ENCODE peak calls at places on chromosomes 12 and 14, in seven cellular contexts. U is NCI-H1092, Y is hepatic stellate cell, L is DMS153, Z is GM06990, Q is K562, D is midbrain. E is an unnamed sample.

GRCh38 chr14:102323102-102323501 is 3.6 kb downstream of the ZNF839 start:
- DNase-seq in Y (peak), L (no peak), D (peak), Q (no peak), Z (no peak), U (peak), E (peak)

GRCh38 chr14:100155049-100155621 is 4.3 kb downstream of the DEGS2 start:
- DNase-seq in D (no peak), Q (peak), L (no peak), U (no peak), Z (no peak), Y (no peak), E (peak)

GRCh38 chr12:108875682-108876361 is 4.1 kb upstream of the DAO start:
- DNase-seq in D (no peak), Y (no peak), Z (no peak), Q (no peak), L (no peak), U (no peak), E (no peak)

GRCh38 chr12:79689477-79690155 is 1.1 kb downstream of the PAWR start:
- DNase-seq in Y (peak), L (peak), Q (no peak), D (peak), Z (peak), U (no peak), E (no peak)

GRCh38 chr12:68148261-68148951 is 11.1 kb downstream of the IFNG start:
- DNase-seq in L (no peak), D (no peak), Z (no peak), Y (no peak), Q (no peak), U (no peak), E (no peak)

GRCh38 chr12:4934651-4935050 is 24.9 kb downstream of the KCNA1 start:
- DNase-seq in Y (no peak), Z (no peak), Q (no peak), L (peak), U (no peak), D (no peak), E (no peak)

GRCh38 chr12:83709899-83710298 is 1023.2 kb downstream of the TMTC2 start:
- DNase-seq in U (no peak), D (no peak), Q (no peak), Z (no peak), L (no peak), Y (no peak), E (no peak)

GRCh38 chr14:52061890-52062289 is 7.0 kb downstream of the NID2 start:
- DNase-seq in Z (no peak), L (no peak), Y (no peak), U (no peak), Q (no peak), D (no peak), E (no peak)

GRCh38 chr14:73266317-73266716 is 29.0 kb downstream of the PAPLN start:
- DNase-seq in D (no peak), Y (no peak), Z (no peak), L (no peak), U (no peak), Q (no peak), E (no peak)

GRCh38 chr14:69684461-69685183 is 73.2 kb downstream of the SUSD6 start:
- DNase-seq in L (no peak), D (no peak), Z (no peak), Y (no peak), U (no peak), Q (no peak), E (no peak)

GRCh38 chr14:69711065-69711464 is 55.9 kb upstream of the SRSF5 start:
- DNase-seq in U (peak), D (no peak), L (peak), Z (no peak), Q (no peak), Y (no peak), E (no peak)

GRCh38 chr12:125493704-125494308 is 428.6 kb downstream of the AACS start:
- DNase-seq in U (no peak), L (no peak), Z (no peak), D (no peak), Y (no peak), Q (no peak), E (no peak)

GRCh38 chr14:68593806-68594536 is 198.9 kb downstream of the ZFP36L1 start:
- DNase-seq in Y (no peak), U (no peak), Q (no peak), Z (no peak), D (no peak), L (no peak), E (no peak)

GRCh38 chr12:53578783-53579182 is 47.4 kb downstream of the ATF7 start:
- DNase-seq in L (no peak), U (no peak), Q (no peak), Y (no peak), D (no peak), Z (no peak), E (no peak)

GRCh38 chr12:31406345-31406744 is 80.4 kb upstream of the SINHCAF start:
- DNase-seq in L (no peak), U (no peak), Z (peak), Y (no peak), D (no peak), Q (no peak), E (no peak)

GRCh38 chr14:103334644-103335603 is 887 bp downstream of the EIF5 start:
- DNase-seq in Q (peak), D (peak), U (peak), Y (peak), Z (peak), L (no peak), E (peak)

GRCh38 chr14:69357544-69358200 is 40.4 kb downstream of the ERH start:
- DNase-seq in Q (no peak), D (no peak), L (no peak), Y (no peak), U (no peak), Z (no peak), E (no peak)

GRCh38 chr12:25655702-25656101 is 102.6 kb upstream of the LMNTD1 start:
- DNase-seq in U (no peak), L (no peak), Z (no peak), D (no peak), Q (no peak), Y (no peak), E (no peak)

GRCh38 chr12:873954-874353 is 75.5 kb downstream of the RAD52 start:
- DNase-seq in L (no peak), Z (no peak), Y (no peak), U (no peak), D (no peak), Q (no peak), E (no peak)

GRCh38 chr12:93767524-93767863 is 90.3 kb downstream of the CRADD start:
- DNase-seq in U (no peak), Q (no peak), D (no peak), Y (no peak), L (no peak), Z (no peak), E (no peak)

GRCh38 chr12:24069532-24070395 is 120.3 kb upstream of the SOX5 start:
- DNase-seq in Y (no peak), Q (peak), L (peak), D (no peak), Z (no peak), U (peak), E (no peak)

GRCh38 chr14:92938235-92938875 is 15.4 kb downstream of the CHGA start:
- DNase-seq in Q (no peak), D (no peak), Y (no peak), L (no peak), Z (no peak), U (no peak), E (no peak)

GRCh38 chr14:100994082-100994481 is 90.6 kb upstream of the RTL1 start:
- DNase-seq in Y (no peak), D (no peak), L (no peak), U (no peak), Z (no peak), Q (no peak), E (no peak)

GRCh38 chr14:48398675-48399282 is 723.4 kb upstream of the MDGA2 start:
- DNase-seq in Q (peak), L (peak), D (peak), U (peak), Y (peak), Z (no peak), E (peak)

GRCh38 chr14:64861916-64862315 is 17.8 kb downstream of the SPTB start:
- DNase-seq in D (no peak), Q (no peak), L (no peak), U (no peak), Y (no peak), Z (no peak), E (no peak)

GRCh38 chr12:100955139-100955538 is 160.6 kb downstream of the ANO4 start:
- DNase-seq in Y (no peak), L (no peak), Q (no peak), D (no peak), Z (no peak), U (no peak), E (no peak)

GRCh38 chr12:39404000-39404399 is 38.9 kb downstream of the KIF21A start:
- DNase-seq in D (no peak), U (no peak), Y (no peak), Z (no peak), Q (no peak), L (no peak), E (no peak)

GRCh38 chr14:64762044-64763034 is 58.1 kb downstream of the PLEKHG3 start:
- DNase-seq in Z (no peak), L (peak), Q (peak), Y (peak), U (peak), D (no peak), E (peak)

GRCh38 chr14:102786758-102787157 is 9.5 kb downstream of the TRAF3 start:
- DNase-seq in U (no peak), Q (no peak), Z (no peak), L (no peak), Y (no peak), D (no peak), E (no peak)

GRCh38 chr12:122160761-122161160 is 13.3 kb downstream of the IL31 start:
- DNase-seq in Z (no peak), D (no peak), L (no peak), Y (no peak), Q (no peak), U (no peak), E (no peak)

GRCh38 chr12:103962493-103962892 is 3.2 kb upstream of the TDG start:
- DNase-seq in Q (no peak), Y (no peak), L (no peak), Z (no peak), U (no peak), D (no peak), E (no peak)

GRCh38 chr12:31431721-31432120 is 105.8 kb upstream of the SINHCAF start:
- DNase-seq in Q (no peak), L (no peak), Z (no peak), U (no peak), D (no peak), Y (peak), E (no peak)

GRCh38 chr12:80636832-80637231 is 70.6 kb upstream of the MYF6 start:
- DNase-seq in U (no peak), Y (no peak), L (no peak), Q (no peak), Z (no peak), D (no peak), E (no peak)

GRCh38 chr14:68979722-68980552 is 835 bp upstream of the ACTN1 start:
- DNase-seq in U (peak), Y (peak), D (peak), Q (peak), L (no peak), Z (no peak), E (peak)

GRCh38 chr12:53205747-53206146 is 1.3 kb downstream of the ITGB7 start:
- DNase-seq in Q (peak), U (no peak), D (no peak), Y (peak), Z (peak), L (no peak), E (no peak)

GRCh38 chr14:81625343-81625742 is 91.7 kb upstream of the SEL1L start:
- DNase-seq in Z (no peak), L (no peak), Q (peak), U (peak), Y (no peak), D (peak), E (peak)

GRCh38 chr12:79128956-79129355 is 264.4 kb downstream of the SYT1 start:
- DNase-seq in D (no peak), Y (no peak), L (no peak), U (no peak), Z (no peak), Q (no peak), E (no peak)

E was measured in cerebellum.